ENCODE peak calls at places on chromosome 16, in eight cellular contexts. One of them, this sample, is unnamed.

GRCh38 chr16:28596115-28596630 is 677 bp downstream of the SULT1A2 start:
- DNase-seq in heart right ventricle: no peak
- DNase-seq in AG04450: no peak
- DNase-seq in DND-41: no peak
- DNase-seq in mucosa of descending colon: no peak
- DNase-seq in A673: no peak
- DNase-seq in lower lobe of right lung: no peak
- DNase-seq in adipocyte: no peak
- DNase-seq in this sample: no peak

GRCh38 chr16:73019456-73020362 is 28.2 kb downstream of the ZFHX3 start:
- DNase-seq in A673: no peak
- DNase-seq in DND-41: no peak
- DNase-seq in heart right ventricle: no peak
- DNase-seq in lower lobe of right lung: no peak
- DNase-seq in adipocyte: peak; percentile 81
- DNase-seq in AG04450: peak; percentile 49
- DNase-seq in mucosa of descending colon: no peak
- DNase-seq in this sample: no peak

GRCh38 chr16:82630688-82631087 is 3.9 kb downstream of the CDH13 start:
- DNase-seq in lower lobe of right lung: no peak
- DNase-seq in A673: no peak
- DNase-seq in heart right ventricle: no peak
- DNase-seq in AG04450: no peak
- DNase-seq in mucosa of descending colon: no peak
- DNase-seq in DND-41: no peak
- DNase-seq in adipocyte: peak; percentile 66
- DNase-seq in this sample: no peak

GRCh38 chr16:88597856-88598491 is 27.8 kb downstream of the ZC3H18 start:
- DNase-seq in adipocyte: no peak
- DNase-seq in mucosa of descending colon: no peak
- DNase-seq in lower lobe of right lung: no peak
- DNase-seq in A673: no peak
- DNase-seq in DND-41: no peak
- DNase-seq in AG04450: no peak
- DNase-seq in heart right ventricle: no peak
- DNase-seq in this sample: no peak

GRCh38 chr16:48949636-48950035 is 332.0 kb downstream of the CBLN1 start:
- DNase-seq in lower lobe of right lung: no peak
- DNase-seq in adipocyte: peak; percentile 18
- DNase-seq in AG04450: no peak
- DNase-seq in A673: no peak
- DNase-seq in DND-41: no peak
- DNase-seq in heart right ventricle: no peak
- DNase-seq in mucosa of descending colon: no peak
- DNase-seq in this sample: no peak

GRCh38 chr16:79284760-79285159 is 315.8 kb downstream of the MAF start:
- DNase-seq in DND-41: no peak
- DNase-seq in heart right ventricle: no peak
- DNase-seq in A673: no peak
- DNase-seq in AG04450: no peak
- DNase-seq in adipocyte: no peak
- DNase-seq in lower lobe of right lung: no peak
- DNase-seq in mucosa of descending colon: no peak
- DNase-seq in this sample: no peak

GRCh38 chr16:845349-845740 is 44.8 kb upstream of the GNG13 start:
- DNase-seq in mucosa of descending colon: no peak
- DNase-seq in DND-41: no peak
- DNase-seq in A673: no peak
- DNase-seq in AG04450: no peak
- DNase-seq in heart right ventricle: no peak
- DNase-seq in adipocyte: no peak
- DNase-seq in lower lobe of right lung: no peak
- DNase-seq in this sample: no peak

GRCh38 chr16:228151-228855 is 946 bp downstream of the LUC7L start:
- DNase-seq in mucosa of descending colon: no peak
- DNase-seq in lower lobe of right lung: no peak
- DNase-seq in AG04450: no peak
- DNase-seq in heart right ventricle: no peak
- DNase-seq in adipocyte: peak; percentile 17
- DNase-seq in A673: no peak
- DNase-seq in DND-41: no peak
- DNase-seq in this sample: no peak

GRCh38 chr16:66894948-66895696 is 14.8 kb downstream of the PDP2 start:
- DNase-seq in A673: peak; percentile 76
- DNase-seq in heart right ventricle: peak; percentile 48
- DNase-seq in adipocyte: peak; percentile 91
- DNase-seq in AG04450: no peak
- DNase-seq in lower lobe of right lung: peak; percentile 67
- DNase-seq in DND-41: peak; percentile 43
- DNase-seq in mucosa of descending colon: peak; percentile 75
- DNase-seq in this sample: peak; percentile 39

GRCh38 chr16:51851111-51851510 is 695.8 kb downstream of the TOX3 start:
- DNase-seq in heart right ventricle: no peak
- DNase-seq in A673: no peak
- DNase-seq in adipocyte: no peak
- DNase-seq in mucosa of descending colon: no peak
- DNase-seq in lower lobe of right lung: no peak
- DNase-seq in AG04450: no peak
- DNase-seq in DND-41: no peak
- DNase-seq in this sample: no peak

GRCh38 chr16:89191901-89192184 is 8.5 kb downstream of the SLC22A31 start:
- DNase-seq in AG04450: no peak
- DNase-seq in A673: no peak
- DNase-seq in lower lobe of right lung: no peak
- DNase-seq in adipocyte: no peak
- DNase-seq in DND-41: no peak
- DNase-seq in heart right ventricle: no peak
- DNase-seq in mucosa of descending colon: no peak
- DNase-seq in this sample: no peak

GRCh38 chr16:49698931-49699715 is 156.8 kb downstream of the ZNF423 start:
- DNase-seq in DND-41: no peak
- DNase-seq in mucosa of descending colon: no peak
- DNase-seq in AG04450: no peak
- DNase-seq in A673: peak; percentile 92
- DNase-seq in heart right ventricle: peak; percentile 70
- DNase-seq in lower lobe of right lung: no peak
- DNase-seq in adipocyte: no peak
- DNase-seq in this sample: no peak

GRCh38 chr16:48361540-48361939 is 23.7 kb downstream of the SIAH1 start:
- DNase-seq in lower lobe of right lung: no peak
- DNase-seq in mucosa of descending colon: no peak
- DNase-seq in DND-41: no peak
- DNase-seq in heart right ventricle: no peak
- DNase-seq in adipocyte: no peak
- DNase-seq in AG04450: no peak
- DNase-seq in A673: no peak
- DNase-seq in this sample: no peak

GRCh38 chr16:19505600-19506303 is 16.1 kb downstream of the GDE1 start:
- DNase-seq in A673: no peak
- DNase-seq in adipocyte: peak; percentile 28
- DNase-seq in mucosa of descending colon: no peak
- DNase-seq in heart right ventricle: no peak
- DNase-seq in DND-41: no peak
- DNase-seq in lower lobe of right lung: no peak
- DNase-seq in AG04450: no peak
- DNase-seq in this sample: no peak

GRCh38 chr16:87350681-87351319 is 32.8 kb downstream of the FBXO31 start:
- DNase-seq in mucosa of descending colon: no peak
- DNase-seq in A673: no peak
- DNase-seq in AG04450: no peak
- DNase-seq in heart right ventricle: peak; percentile 14
- DNase-seq in DND-41: no peak
- DNase-seq in lower lobe of right lung: no peak
- DNase-seq in adipocyte: peak; percentile 65
- DNase-seq in this sample: no peak

GRCh38 chr16:48948911-48949310 is 332.7 kb downstream of the CBLN1 start:
- DNase-seq in heart right ventricle: no peak
- DNase-seq in mucosa of descending colon: no peak
- DNase-seq in A673: no peak
- DNase-seq in lower lobe of right lung: no peak
- DNase-seq in AG04450: no peak
- DNase-seq in DND-41: no peak
- DNase-seq in adipocyte: no peak
- DNase-seq in this sample: no peak

GRCh38 chr16:78567713-78568112 is 468.3 kb downstream of the WWOX start:
- DNase-seq in heart right ventricle: no peak
- DNase-seq in AG04450: no peak
- DNase-seq in A673: no peak
- DNase-seq in DND-41: no peak
- DNase-seq in lower lobe of right lung: no peak
- DNase-seq in mucosa of descending colon: no peak
- DNase-seq in adipocyte: no peak
- DNase-seq in this sample: no peak

GRCh38 chr16:81517630-81518438 is 73.2 kb downstream of the CMIP start:
- DNase-seq in A673: no peak
- DNase-seq in AG04450: no peak
- DNase-seq in adipocyte: peak; percentile 43
- DNase-seq in mucosa of descending colon: no peak
- DNase-seq in lower lobe of right lung: no peak
- DNase-seq in DND-41: no peak
- DNase-seq in heart right ventricle: no peak
- DNase-seq in this sample: no peak

GRCh38 chr16:55671206-55671973 is 15.6 kb downstream of the SLC6A2 start:
- DNase-seq in A673: no peak
- DNase-seq in DND-41: no peak
- DNase-seq in mucosa of descending colon: no peak
- DNase-seq in AG04450: no peak
- DNase-seq in adipocyte: no peak
- DNase-seq in heart right ventricle: no peak
- DNase-seq in lower lobe of right lung: no peak
- DNase-seq in this sample: no peak

GRCh38 chr16:69906838-69907301 is 44.3 kb upstream of the CLEC18A start:
- DNase-seq in DND-41: no peak
- DNase-seq in mucosa of descending colon: no peak
- DNase-seq in A673: no peak
- DNase-seq in adipocyte: peak; percentile 81
- DNase-seq in lower lobe of right lung: no peak
- DNase-seq in heart right ventricle: no peak
- DNase-seq in AG04450: peak; percentile 86
- DNase-seq in this sample: no peak

GRCh38 chr16:69340095-69340644 is 598 bp downstream of the NIP7 start:
- DNase-seq in A673: no peak
- DNase-seq in AG04450: no peak
- DNase-seq in lower lobe of right lung: no peak
- DNase-seq in mucosa of descending colon: no peak
- DNase-seq in heart right ventricle: no peak
- DNase-seq in DND-41: no peak
- DNase-seq in adipocyte: peak; percentile 32
- DNase-seq in this sample: no peak

GRCh38 chr16:4601317-4602186 is 13.1 kb downstream of the UBALD1 start:
- DNase-seq in AG04450: no peak
- DNase-seq in mucosa of descending colon: no peak
- DNase-seq in DND-41: no peak
- DNase-seq in adipocyte: no peak
- DNase-seq in A673: no peak
- DNase-seq in lower lobe of right lung: no peak
- DNase-seq in heart right ventricle: no peak
- DNase-seq in this sample: no peak

GRCh38 chr16:69306031-69306430 is 5.1 kb upstream of the VPS4A start:
- DNase-seq in mucosa of descending colon: no peak
- DNase-seq in DND-41: no peak
- DNase-seq in adipocyte: peak; percentile 74
- DNase-seq in AG04450: no peak
- DNase-seq in A673: no peak
- DNase-seq in lower lobe of right lung: no peak
- DNase-seq in heart right ventricle: no peak
- DNase-seq in this sample: no peak

GRCh38 chr16:19382887-19383816 is 34.5 kb upstream of the TMC5 start:
- DNase-seq in A673: no peak
- DNase-seq in AG04450: no peak
- DNase-seq in lower lobe of right lung: peak; percentile 80
- DNase-seq in adipocyte: no peak
- DNase-seq in mucosa of descending colon: no peak
- DNase-seq in DND-41: no peak
- DNase-seq in heart right ventricle: no peak
- DNase-seq in this sample: no peak

GRCh38 chr16:79307214-79307613 is 293.3 kb downstream of the MAF start:
- DNase-seq in DND-41: no peak
- DNase-seq in A673: no peak
- DNase-seq in mucosa of descending colon: peak; percentile 29
- DNase-seq in adipocyte: no peak
- DNase-seq in AG04450: no peak
- DNase-seq in lower lobe of right lung: peak; percentile 77
- DNase-seq in heart right ventricle: peak; percentile 48
- DNase-seq in this sample: no peak

GRCh38 chr16:35147556-35148504 is 1688.4 kb downstream of the TP53TG3F start:
- DNase-seq in mucosa of descending colon: no peak
- DNase-seq in heart right ventricle: no peak
- DNase-seq in adipocyte: no peak
- DNase-seq in A673: no peak
- DNase-seq in DND-41: no peak
- DNase-seq in AG04450: no peak
- DNase-seq in lower lobe of right lung: peak; percentile 14
- DNase-seq in this sample: no peak
- H3K9me3 ChIP-seq in mucosa of descending colon: peaks cover 92% of the 10 kb centered on the region
- H3K9me3 ChIP-seq in heart right ventricle: no peaks in the 10 kb centered on the region
- H3K9me3 ChIP-seq in adipocyte: no peaks in the 10 kb centered on the region
- H3K9me3 ChIP-seq in A673: peaks cover 57% of the 10 kb centered on the region
- H3K9me3 ChIP-seq in DND-41: peaks cover 45% of the 10 kb centered on the region
- H3K9me3 ChIP-seq in AG04450: peaks cover 98% of the 10 kb centered on the region
- H3K9me3 ChIP-seq in lower lobe of right lung: peaks cover 7% of the 10 kb centered on the region
- H3K9me3 ChIP-seq in this sample: no peaks in the 10 kb centered on the region

DNA sequence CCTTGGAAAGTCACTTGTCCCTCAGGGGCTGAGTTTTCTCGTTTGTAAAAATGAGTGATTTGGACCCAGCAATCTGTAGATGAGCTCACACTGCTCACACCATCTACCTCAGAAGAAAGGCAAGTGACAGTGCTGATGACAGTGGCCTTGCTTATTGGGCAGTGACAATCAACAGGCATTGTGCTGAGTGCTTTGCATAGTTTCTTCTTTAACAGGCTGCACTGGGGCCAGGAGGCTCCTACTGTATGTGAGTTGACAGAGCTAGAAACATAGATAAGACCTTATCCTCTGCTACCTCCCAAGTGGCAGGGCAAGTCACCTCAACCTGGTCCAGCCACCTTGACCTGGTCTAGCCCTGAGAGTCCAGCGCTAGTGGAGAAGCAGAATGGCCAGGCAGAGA is 29.7 kb upstream of the SLC12A3 start:
- DNase-seq in lower lobe of right lung: no peak
- DNase-seq in AG04450: no peak
- DNase-seq in mucosa of descending colon: no peak
- DNase-seq in DND-41: no peak
- DNase-seq in A673: no peak
- DNase-seq in heart right ventricle: no peak
- DNase-seq in adipocyte: no peak
- DNase-seq in this sample: no peak
- H3K9me3 ChIP-seq in lower lobe of right lung: no peaks in the 10 kb centered on the region
- H3K9me3 ChIP-seq in AG04450: no peaks in the 10 kb centered on the region
- H3K9me3 ChIP-seq in mucosa of descending colon: no peaks in the 10 kb centered on the region
- H3K9me3 ChIP-seq in DND-41: no peaks in the 10 kb centered on the region
- H3K9me3 ChIP-seq in A673: no peaks in the 10 kb centered on the region
- H3K9me3 ChIP-seq in heart right ventricle: no peaks in the 10 kb centered on the region
- H3K9me3 ChIP-seq in adipocyte: no peaks in the 10 kb centered on the region
- H3K9me3 ChIP-seq in this sample: no peaks in the 10 kb centered on the region

GRCh38 chr16:35414563-35414962 is 1955.2 kb downstream of the TP53TG3F start:
- DNase-seq in heart right ventricle: no peak
- DNase-seq in AG04450: no peak
- DNase-seq in A673: no peak
- DNase-seq in lower lobe of right lung: peak; percentile 14
- DNase-seq in mucosa of descending colon: no peak
- DNase-seq in adipocyte: no peak
- DNase-seq in DND-41: no peak
- DNase-seq in this sample: no peak
- H3K9me3 ChIP-seq in heart right ventricle: no peaks in the 10 kb centered on the region
- H3K9me3 ChIP-seq in AG04450: peaks cover 11% of the 10 kb centered on the region
- H3K9me3 ChIP-seq in A673: peaks cover 19% of the 10 kb centered on the region
- H3K9me3 ChIP-seq in lower lobe of right lung: no peaks in the 10 kb centered on the region
- H3K9me3 ChIP-seq in mucosa of descending colon: peaks cover 59% of the 10 kb centered on the region
- H3K9me3 ChIP-seq in adipocyte: peaks cover 5% of the 10 kb centered on the region
- H3K9me3 ChIP-seq in DND-41: no peaks in the 10 kb centered on the region
- H3K9me3 ChIP-seq in this sample: no peaks in the 10 kb centered on the region

GRCh38 chr16:31913668-31914067 is 40.1 kb downstream of the ZNF267 start:
- DNase-seq in heart right ventricle: no peak
- DNase-seq in mucosa of descending colon: no peak
- DNase-seq in DND-41: no peak
- DNase-seq in A673: no peak
- DNase-seq in AG04450: no peak
- DNase-seq in lower lobe of right lung: no peak
- DNase-seq in adipocyte: no peak
- DNase-seq in this sample: no peak
- H3K9me3 ChIP-seq in heart right ventricle: peaks cover 100% of the 10 kb centered on the region
- H3K9me3 ChIP-seq in mucosa of descending colon: peaks cover 100% of the 10 kb centered on the region
- H3K9me3 ChIP-seq in DND-41: peaks cover 84% of the 10 kb centered on the region
- H3K9me3 ChIP-seq in A673: peaks cover 92% of the 10 kb centered on the region
- H3K9me3 ChIP-seq in AG04450: peaks cover 22% of the 10 kb centered on the region
- H3K9me3 ChIP-seq in lower lobe of right lung: peaks cover 99% of the 10 kb centered on the region
- H3K9me3 ChIP-seq in adipocyte: peaks cover 100% of the 10 kb centered on the region
- H3K9me3 ChIP-seq in this sample: peaks cover 83% of the 10 kb centered on the region